ENCODE peak calls at places on chromosomes 6 and 20, in seven cellular contexts. J is mammary epithelial cell, E is GM23248, F is HCT116, A is neural progenitor cell, R is keratinocyte, Z is fibroblast of lung. Y is an unnamed sample. For H3K36me3, the result is how much of the 10 kb centered on the place peaks cover.

GRCh38 chr20:21571841-21572690 is 58.2 kb upstream of the NKX2-2 start:
- DNase-seq in J (no peak), E (peak), F (no peak), A (peak), R (no peak), Z (no peak), Y (no peak)

GRCh38 chr6:1893470-1894130 is 283.9 kb downstream of the FOXC1 start:
- DNase-seq in J (no peak), E (no peak), F (no peak), A (peak), R (no peak), Z (no peak), Y (no peak)

GRCh38 chr6:155786528-155786927 is 330.9 kb upstream of the NOX3 start:
- DNase-seq in J (no peak), E (no peak), F (no peak), A (no peak), R (no peak), Z (no peak), Y (no peak)

GRCh38 chr6:39997101-39997635 is 62.9 kb upstream of the MOCS1 start:
- DNase-seq in J (peak), E (no peak), F (no peak), A (no peak), R (no peak), Z (no peak), Y (no peak)

GRCh38 chr6:14016930-14017625 is 92.3 kb downstream of the RNF182 start:
- DNase-seq in J (peak), E (peak), F (no peak), A (no peak), R (no peak), Z (no peak), Y (no peak)

GRCh38 chr6:55212147-55212546 is 37.8 kb downstream of the HCRTR2 start:
- DNase-seq in J (peak), E (no peak), F (no peak), A (no peak), R (no peak), Z (peak), Y (no peak)

GRCh38 chr6:13355043-13355945 is 27.0 kb upstream of the TBC1D7 start:
- DNase-seq in J (peak), E (peak), F (peak), A (no peak), R (peak), Z (peak), Y (no peak)

GRCh38 chr6:14739830-14740229 is 506.0 kb upstream of the JARID2 start:
- DNase-seq in J (no peak), E (no peak), F (no peak), A (no peak), R (no peak), Z (no peak), Y (no peak)

GRCh38 chr6:15066433-15067337 is 179.2 kb upstream of the JARID2 start:
- DNase-seq in J (peak), E (peak), F (no peak), A (no peak), R (peak), Z (peak), Y (no peak)

GRCh38 chr20:29302979-29303644 is 1954.4 kb upstream of the DEFB115 start:
- DNase-seq in J (no peak), E (no peak), F (no peak), A (no peak), R (no peak), Z (no peak), Y (no peak)

GRCh38 chr6:159169193-159169555 is at the start of gene FNDC1:
- DNase-seq in J (no peak), E (peak), F (no peak), A (peak), R (no peak), Z (no peak), Y (no peak)

GRCh38 chr6:129710722-129711631 is 1.0 kb upstream of the ARHGAP18 start:
- DNase-seq in J (no peak), E (peak), F (no peak), A (no peak), R (no peak), Z (no peak), Y (no peak)

GRCh38 chr6:136184738-136185137 is 65.4 kb downstream of the MTFR2 start:
- DNase-seq in J (no peak), E (no peak), F (no peak), A (no peak), R (no peak), Z (no peak), Y (no peak)

GRCh38 chr20:33687993-33688937 is 2.1 kb upstream of the E2F1 start:
- DNase-seq in J (no peak), E (no peak), F (no peak), A (no peak), R (no peak), Z (peak), Y (no peak)

GRCh38 chr6:11921017-11921438 is 91.1 kb upstream of the HIVEP1 start:
- DNase-seq in J (peak), E (peak), F (peak), A (peak), R (peak), Z (peak), Y (no peak)

GRCh38 chr20:61263084-61263695 is 11.1 kb downstream of the CDH4 start:
- DNase-seq in J (no peak), E (peak), F (no peak), A (peak), R (no peak), Z (no peak), Y (no peak)

GRCh38 chr20:35695245-35695749 is 3.9 kb downstream of the NFS1 start:
- DNase-seq in J (no peak), E (no peak), F (no peak), A (no peak), R (no peak), Z (no peak), Y (no peak)

GRCh38 chr20:35695978-35696377 is 3.2 kb downstream of the NFS1 start:
- DNase-seq in J (no peak), E (no peak), F (no peak), A (no peak), R (no peak), Z (no peak), Y (no peak)

GRCh38 chr20:35690265-35690664 is 8.9 kb downstream of the NFS1 start:
- DNase-seq in J (no peak), E (no peak), F (no peak), A (no peak), R (no peak), Z (no peak), Y (no peak)
- H3K36me3 ChIP-seq in J (under half), E (under half), F (under half), A (under half), R (under half), Z (under half), Y (under half)

DNA sequence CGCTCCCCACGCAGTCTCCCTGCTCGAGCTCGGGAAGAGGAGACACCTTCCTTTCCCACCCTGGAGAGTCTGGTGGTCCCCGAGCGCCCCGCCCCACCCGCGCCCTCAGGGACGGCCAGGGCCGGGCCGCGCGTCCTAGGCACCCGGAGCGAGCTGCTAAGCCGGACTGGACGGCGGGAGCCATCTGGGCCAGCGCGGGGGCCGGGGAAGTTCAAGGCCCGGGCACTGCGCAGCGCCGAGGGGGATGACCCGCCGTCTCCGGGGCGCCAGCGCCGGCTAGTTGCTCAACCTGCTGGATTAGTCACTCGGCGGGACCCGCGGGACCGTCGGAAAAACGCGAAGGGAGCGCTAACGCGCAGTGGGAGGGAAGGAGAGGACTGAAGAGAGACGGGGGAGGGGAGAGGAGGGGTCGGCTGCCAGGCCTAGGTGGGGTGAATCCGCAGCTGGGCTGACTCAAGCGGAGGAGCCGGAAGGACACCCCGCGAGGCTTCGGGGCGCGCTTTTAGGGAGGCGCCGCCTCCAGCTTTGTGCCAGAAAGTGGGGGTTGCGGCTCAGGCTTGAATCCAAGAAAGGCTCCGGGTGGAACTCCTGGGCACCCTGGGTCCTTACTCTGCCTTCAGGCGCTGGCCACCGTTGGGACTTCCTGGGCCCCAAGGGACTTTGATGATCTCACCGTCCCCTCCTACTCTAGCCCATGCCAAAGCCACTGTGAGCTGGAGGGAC is 75.7 kb upstream of the FOXP4 start:
- DNase-seq in J (no peak), E (peak), F (no peak), A (peak), R (no peak), Z (peak), Y (no peak)
- TF ChIP-seq EZH2 in J (no peak), E (no peak), F (no peak), A (peak), R (peak), Z (no peak), Y (no peak)

DNA sequence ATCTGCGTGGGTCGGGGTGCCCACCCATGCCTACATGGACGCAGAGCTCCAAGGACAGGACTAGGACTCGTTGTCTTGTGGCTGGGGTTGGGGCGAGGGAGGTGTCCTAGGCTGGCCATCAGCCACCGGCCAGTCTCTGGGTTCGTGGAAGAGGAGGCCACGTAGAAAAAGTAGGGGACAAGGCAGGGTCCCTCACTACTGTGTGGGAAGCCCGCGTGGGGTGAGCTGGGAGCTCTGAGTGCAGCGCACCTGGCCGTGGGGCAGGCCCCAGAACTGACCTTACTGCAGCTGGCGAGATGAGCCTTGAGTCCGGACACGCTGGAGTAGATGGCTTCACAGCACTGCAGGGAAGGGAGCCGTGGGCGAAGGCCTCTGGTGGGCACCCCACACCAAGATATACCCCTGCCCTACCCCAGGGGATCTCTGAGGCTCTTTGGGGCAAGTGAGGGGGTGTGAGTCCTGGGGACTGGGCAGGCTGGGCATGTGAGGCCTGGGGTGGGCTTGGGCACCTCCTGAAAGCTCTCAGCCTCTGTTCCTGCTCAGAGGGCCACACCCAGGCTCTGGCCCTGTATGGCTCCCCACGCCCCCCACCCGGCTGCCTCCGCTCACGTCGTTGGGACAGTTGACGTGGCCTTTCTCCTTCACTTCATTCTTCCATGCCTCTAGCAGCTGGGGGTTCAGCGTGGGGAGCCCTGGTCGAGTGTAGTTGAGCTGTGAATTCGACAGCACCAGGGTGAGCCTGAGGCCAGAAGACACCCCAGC is 5.6 kb upstream of the UCKL1 start:
- DNase-seq in J (no peak), E (no peak), F (no peak), A (no peak), R (no peak), Z (no peak), Y (no peak)
- H3K36me3 ChIP-seq in J (under half), E (under half), F (under half), A (under half), R (under half), Z (under half), Y (under half)

GRCh38 chr20:46057856-46058655 is 29.0 kb downstream of the SLC12A5 start:
- DNase-seq in J (no peak), E (peak), F (no peak), A (peak), R (no peak), Z (peak), Y (peak)
- TF ChIP-seq EZH2 in J (no peak), E (peak), F (no peak), A (peak), R (peak), Z (no peak), Y (no peak)

GRCh38 chr20:62959998-62960436 is 7.5 kb downstream of the SLC17A9 start:
- DNase-seq in J (no peak), E (no peak), F (no peak), A (no peak), R (no peak), Z (no peak), Y (no peak)
- H3K36me3 ChIP-seq in J (under half), E (under half), F (under half), A (under half), R (under half), Z (under half), Y (under half)

DNA sequence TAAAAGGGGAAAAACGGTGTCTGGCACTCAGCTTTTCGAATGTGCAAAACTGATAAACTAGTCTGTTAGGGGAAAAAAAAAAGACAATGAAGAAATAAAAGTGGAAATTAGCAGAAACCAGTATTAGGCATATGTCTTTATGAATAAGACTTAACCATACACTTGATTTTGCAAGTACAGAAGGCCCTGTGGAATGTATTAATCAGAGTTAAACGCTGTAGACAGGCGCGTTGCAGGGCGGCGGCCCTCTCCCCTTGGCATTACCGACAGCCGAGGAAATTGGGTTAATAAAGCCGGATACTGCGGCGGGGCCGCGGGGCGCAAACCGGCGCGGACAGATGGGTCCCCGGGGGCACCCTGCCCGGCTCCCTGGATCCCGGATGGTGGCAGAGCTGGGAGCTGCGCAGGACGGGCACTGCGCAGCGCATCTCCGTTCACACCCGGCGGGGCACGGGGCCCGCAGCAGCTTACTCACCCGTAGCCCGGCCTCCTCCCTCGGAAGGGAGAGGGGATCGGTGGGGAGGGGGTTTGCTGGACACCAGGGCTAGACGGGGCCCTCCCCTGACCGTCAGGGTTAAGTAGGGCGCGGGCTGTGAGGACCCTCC is 2.1 kb downstream of the BHLHE23 start:
- DNase-seq in J (no peak), E (peak), F (no peak), A (peak), R (no peak), Z (no peak), Y (no peak)
- TF ChIP-seq EZH2 in J (no peak), E (peak), F (no peak), A (peak), R (peak), Z (peak), Y (peak)

GRCh38 chr20:43690943-43691598 is 24.2 kb downstream of the MYBL2 start:
- DNase-seq in J (no peak), E (no peak), F (no peak), A (no peak), R (no peak), Z (no peak), Y (no peak)
- H3K36me3 ChIP-seq in J (under half), E (under half), F (under half), A (under half), R (under half), Z (under half), Y (under half)